ENCODE peak calls at places on chromosomes 13 and 19, in seven cellular contexts. A is dorsolateral prefrontal cortex; Z is NCI-H2081; E is neural crest cell; S is colonic mucosa; J is activated naive CD4-positive, alpha-beta T cell; F is CD8-positive, alpha-beta T cell. C is an unnamed sample.

GRCh38 chr19:1069009-1069779 is 2.2 kb downstream of the ARHGAP45 start:
- DNase-seq in A (peak), Z (no peak), E (no peak), S (peak), J (peak), F (peak), C (no peak)

GRCh38 chr13:98407575-98407974 is 169.3 kb downstream of the STK24 start:
- DNase-seq in A (no peak), Z (no peak), E (no peak), S (no peak), J (no peak), F (no peak), C (no peak)

GRCh38 chr19:5237190-5237780 is 103.3 kb downstream of the PTPRS start:
- DNase-seq in A (no peak), Z (no peak), E (no peak), S (no peak), J (no peak), F (no peak), C (no peak)

GRCh38 chr19:50489461-50490011 is 12.9 kb upstream of the GARIN5A start:
- DNase-seq in A (no peak), Z (no peak), E (no peak), S (no peak), J (no peak), F (no peak), C (no peak)

GRCh38 chr19:52602931-52603330 is 32.8 kb downstream of the ZNF701 start:
- DNase-seq in A (no peak), Z (no peak), E (no peak), S (no peak), J (no peak), F (no peak), C (peak)

GRCh38 chr13:49185264-49185663 is 34.9 kb upstream of the MLNR start:
- DNase-seq in A (no peak), Z (no peak), E (no peak), S (no peak), J (no peak), F (no peak), C (no peak)

GRCh38 chr19:39341122-39341719 is 1.0 kb upstream of the SAMD4B start:
- DNase-seq in A (no peak), Z (no peak), E (peak), S (peak), J (no peak), F (no peak), C (no peak)

GRCh38 chr19:48393559-48394330 is at the start of gene GRIN2D:
- DNase-seq in A (peak), Z (no peak), E (peak), S (no peak), J (no peak), F (peak), C (no peak)

GRCh38 chr19:5078179-5078578 is 109.3 kb downstream of the KDM4B start:
- DNase-seq in A (peak), Z (no peak), E (no peak), S (no peak), J (no peak), F (peak), C (no peak)

GRCh38 chr13:25167349-25167748 is 4.7 kb downstream of the AMER2 start:
- DNase-seq in A (no peak), Z (no peak), E (no peak), S (no peak), J (no peak), F (no peak), C (no peak)

GRCh38 chr19:18000981-18001836 is 6.8 kb upstream of the ARRDC2 start:
- DNase-seq in A (peak), Z (peak), E (no peak), S (peak), J (peak), F (peak), C (peak)

GRCh38 chr13:52103386-52103785 is 25.5 kb downstream of the NEK5 start:
- DNase-seq in A (no peak), Z (no peak), E (no peak), S (no peak), J (no peak), F (no peak), C (no peak)

GRCh38 chr13:37587236-37587635 is 11.3 kb downstream of the POSTN start:
- DNase-seq in A (no peak), Z (no peak), E (no peak), S (no peak), J (no peak), F (no peak), C (no peak)

GRCh38 chr13:48161530-48162179 is 66.8 kb upstream of the MED4 start:
- DNase-seq in A (peak), Z (no peak), E (no peak), S (peak), J (no peak), F (no peak), C (no peak)

GRCh38 chr13:94431987-94432386 is 47.5 kb downstream of the DCT start:
- DNase-seq in A (no peak), Z (no peak), E (no peak), S (no peak), J (no peak), F (no peak), C (no peak)

GRCh38 chr19:40294560-40294959 is 9.4 kb upstream of the AKT2 start:
- DNase-seq in A (peak), Z (no peak), E (no peak), S (no peak), J (no peak), F (no peak), C (no peak)

GRCh38 chr19:56170261-56170660 is 5.5 kb upstream of the GALP start:
- DNase-seq in A (no peak), Z (no peak), E (no peak), S (no peak), J (no peak), F (no peak), C (peak)

GRCh38 chr19:11159598-11160001 is 4.0 kb upstream of the SPC24 start:
- DNase-seq in A (no peak), Z (no peak), E (no peak), S (no peak), J (no peak), F (no peak), C (no peak)

GRCh38 chr19:30073152-30074000 is 131.3 kb downstream of the URI1 start:
- DNase-seq in A (no peak), Z (no peak), E (no peak), S (no peak), J (no peak), F (no peak), C (no peak)

GRCh38 chr13:41411536-41411935 is 45.8 kb upstream of the RGCC start:
- DNase-seq in A (peak), Z (no peak), E (no peak), S (no peak), J (peak), F (no peak), C (peak)

GRCh38 chr19:15437355-15438123 is 12.2 kb downstream of the WIZ start:
- DNase-seq in A (no peak), Z (no peak), E (no peak), S (no peak), J (no peak), F (no peak), C (no peak)

GRCh38 chr19:7781157-7781556 is 18.1 kb downstream of the CLEC4M start:
- DNase-seq in A (no peak), Z (no peak), E (no peak), S (no peak), J (no peak), F (no peak), C (no peak)

GRCh38 chr19:3479177-3479818 is 1.0 kb downstream of the SMIM24 start:
- DNase-seq in A (no peak), Z (no peak), E (no peak), S (no peak), J (no peak), F (peak), C (no peak)

GRCh38 chr19:55197531-55197930 is 11.8 kb downstream of the PTPRH start:
- DNase-seq in A (peak), Z (no peak), E (no peak), S (no peak), J (no peak), F (no peak), C (no peak)

GRCh38 chr19:30307191-30307974 is 64.8 kb upstream of the ZNF536 start:
- DNase-seq in A (no peak), Z (no peak), E (no peak), S (no peak), J (no peak), F (no peak), C (no peak)

GRCh38 chr19:41327499-41328156 is 17.7 kb downstream of the CCDC97 start:
- DNase-seq in A (no peak), Z (no peak), E (no peak), S (peak), J (peak), F (peak), C (peak)

GRCh38 chr13:111325146-111325890 is 4.9 kb downstream of the TEX29 start:
- DNase-seq in A (no peak), Z (no peak), E (no peak), S (no peak), J (no peak), F (no peak), C (no peak)

GRCh38 chr19:39111593-39112199 is 13.9 kb upstream of the PAK4 start:
- DNase-seq in A (no peak), Z (no peak), E (no peak), S (no peak), J (no peak), F (no peak), C (peak)

GRCh38 chr19:9565900-9566705 is 18.2 kb downstream of the ZNF121 start:
- DNase-seq in A (no peak), Z (no peak), E (no peak), S (no peak), J (no peak), F (no peak), C (no peak)

GRCh38 chr19:16198363-16198636 is 589 bp downstream of the AP1M1 start:
- DNase-seq in A (no peak), Z (no peak), E (no peak), S (peak), J (no peak), F (no peak), C (no peak)

GRCh38 chr19:39264306-39265290 is 3.6 kb upstream of the IFNL2 start:
- DNase-seq in A (no peak), Z (no peak), E (peak), S (no peak), J (no peak), F (no peak), C (no peak)

GRCh38 chr19:41607668-41608067 is 19.2 kb downstream of the CEACAM4 start:
- DNase-seq in A (no peak), Z (no peak), E (no peak), S (no peak), J (no peak), F (no peak), C (no peak)

GRCh38 chr19:2648528-2648937 is 54.0 kb downstream of the GNG7 start:
- DNase-seq in A (peak), Z (peak), E (peak), S (peak), J (peak), F (peak), C (peak)

GRCh38 chr19:56566904-56567273 is 379 bp upstream of the ZNF470 start:
- DNase-seq in A (peak), Z (no peak), E (peak), S (peak), J (peak), F (no peak), C (no peak)

GRCh38 chr13:40341086-40341471 is 325.4 kb downstream of the FOXO1 start:
- DNase-seq in A (no peak), Z (no peak), E (no peak), S (no peak), J (no peak), F (no peak), C (no peak)

GRCh38 chr19:29771708-29772415 is 39.9 kb upstream of the CCNE1 start:
- DNase-seq in A (peak), Z (no peak), E (peak), S (peak), J (no peak), F (peak), C (peak)

GRCh38 chr19:45045671-45046353 is 7.0 kb downstream of the CLASRP start:
- DNase-seq in A (peak), Z (no peak), E (peak), S (no peak), J (no peak), F (no peak), C (no peak)

GRCh38 chr13:18952225-18953016 is 229.2 kb downstream of the TUBA3C start:
- DNase-seq in A (no peak), Z (no peak), E (no peak), S (no peak), J (no peak), F (no peak), C (no peak)

C was measured in mammary epithelial cell.